ENCODE peak calls at places on chromosomes 16 and 17, in six cellular contexts. C is H1, D is A549, N is breast epithelium, A is uterus, B is stomach. F is an unnamed sample.
A peak's percentile ranks its signal among the peaks of the same experiment; 100 is the strongest.

GRCh38 chr17:72119963-72120877 is 600 bp upstream of the SOX9 start:
- DNase-seq in C (peak; percentile 72), D (no peak), N (peak; percentile 51), A (no peak), B (peak; percentile 52), F (no peak)

GRCh38 chr16:86046901-86047300 is 147.9 kb downstream of the IRF8 start:
- DNase-seq in C (no peak), D (no peak), N (no peak), A (no peak), B (no peak), F (no peak)

GRCh38 chr16:62034236-62035114 is 1.8 kb downstream of the CDH8 start:
- DNase-seq in C (no peak), D (no peak), N (no peak), A (no peak), B (no peak), F (no peak)

GRCh38 chr17:43900858-43901754 is 6.2 kb downstream of the MPP2 start:
- DNase-seq in C (no peak), D (peak; percentile 54), N (no peak), A (no peak), B (no peak), F (no peak)

GRCh38 chr16:84532299-84532724 is 27.9 kb upstream of the MEAK7 start:
- DNase-seq in C (no peak), D (peak; percentile 85), N (peak; percentile 78), A (peak; percentile 61), B (no peak), F (no peak)

GRCh38 chr17:63697341-63698286 is 2.3 kb downstream of the LIMD2 start:
- DNase-seq in C (peak; percentile 82), D (peak; percentile 69), N (no peak), A (no peak), B (peak; percentile 73), F (peak; percentile 67)

GRCh38 chr17:57552114-57552601 is 192.9 kb downstream of the CCDC182 start:
- DNase-seq in C (peak; percentile 82), D (no peak), N (no peak), A (peak; percentile 40), B (no peak), F (peak; percentile 25)

GRCh38 chr17:59617141-59617757 is 2.4 kb upstream of the CLTC start:
- DNase-seq in C (no peak), D (no peak), N (no peak), A (no peak), B (no peak), F (no peak)

GRCh38 chr17:61502292-61502691 is 50.1 kb downstream of the TBX4 start:
- DNase-seq in C (no peak), D (no peak), N (no peak), A (no peak), B (no peak), F (no peak)

GRCh38 chr16:15446901-15447300 is 12.5 kb downstream of the BMERB1 start:
- DNase-seq in C (no peak), D (no peak), N (no peak), A (no peak), B (no peak), F (no peak)

GRCh38 chr17:81398170-81398854 is 3.1 kb downstream of the BAHCC1 start:
- DNase-seq in C (no peak), D (peak; percentile 58), N (no peak), A (no peak), B (no peak), F (no peak)

GRCh38 chr16:48330133-48330846 is 54.9 kb downstream of the SIAH1 start:
- DNase-seq in C (no peak), D (no peak), N (no peak), A (no peak), B (no peak), F (no peak)

GRCh38 chr17:76383645-76384221 is 676 bp upstream of the SPHK1 start:
- DNase-seq in C (peak; percentile 78), D (peak; percentile 66), N (peak; percentile 50), A (peak; percentile 42), B (peak; percentile 37), F (peak; percentile 84)

GRCh38 chr17:69967910-69968411 is 107.1 kb upstream of the KCNJ16 start:
- DNase-seq in C (no peak), D (no peak), N (no peak), A (no peak), B (no peak), F (no peak)

GRCh38 chr16:57318240-57318970 is 33.9 kb upstream of the PLLP start:
- DNase-seq in C (no peak), D (no peak), N (peak; percentile 12), A (no peak), B (no peak), F (no peak)

GRCh38 chr16:22971346-22971924 is 157.5 kb downstream of the HS3ST2 start:
- DNase-seq in C (no peak), D (no peak), N (no peak), A (no peak), B (no peak), F (no peak)

DNA sequence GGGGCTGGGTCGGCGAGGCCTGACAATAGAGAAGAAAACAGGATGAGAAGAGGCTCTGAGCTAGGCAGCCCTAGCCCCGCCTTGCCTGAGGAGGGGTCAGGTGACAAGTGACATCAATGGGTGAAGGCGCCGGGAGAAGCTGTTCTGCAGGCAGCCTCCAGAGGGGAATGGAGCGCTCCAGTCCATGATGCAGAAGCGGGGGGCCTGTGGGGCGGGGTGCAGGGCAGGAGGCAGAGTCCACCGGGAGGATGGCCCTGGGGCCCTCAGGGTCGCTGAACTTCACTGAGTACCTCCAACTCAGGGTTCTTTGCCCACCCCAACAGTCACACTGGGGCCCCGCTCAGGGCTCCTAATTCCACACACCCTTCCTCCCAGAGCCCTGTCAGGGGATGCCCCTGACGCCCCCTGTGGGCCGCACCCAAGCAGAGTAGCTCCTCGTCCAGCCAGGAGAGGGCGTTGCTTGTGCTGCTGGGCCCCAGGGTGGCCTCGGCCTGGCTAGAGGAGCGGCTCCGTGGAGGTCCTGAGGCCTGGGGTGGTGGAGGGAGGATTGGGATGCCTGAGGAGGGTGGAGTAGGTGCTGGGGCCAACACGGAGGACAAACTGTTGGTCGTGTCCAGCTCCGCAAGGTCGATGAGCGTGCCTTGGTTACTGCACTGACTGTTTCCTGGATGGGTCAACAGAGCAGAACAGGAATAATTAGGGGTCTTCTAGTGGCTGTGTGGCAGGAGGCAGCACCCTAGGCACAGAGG is 20.8 kb downstream of the GGA3 start:
- DNase-seq in C (peak; percentile 91), D (peak; percentile 77), N (no peak), A (no peak), B (no peak), F (peak; percentile 70)
- TF ChIP-seq POLR2A in C (peak; percentile 32), D (no peak), N (no peak), A (no peak), B (no peak), F (no peak)

GRCh38 chr17:19538095-19539039 is 4.7 kb downstream of the SLC47A1 start:
- DNase-seq in C (no peak), D (no peak), N (no peak), A (no peak), B (no peak), F (no peak)
- TF ChIP-seq POLR2A in C (no peak), D (no peak), N (no peak), A (no peak), B (no peak), F (no peak)

GRCh38 chr17:66135219-66135618 is 56.7 kb downstream of the CEP112 start:
- DNase-seq in C (no peak), D (no peak), N (no peak), A (no peak), B (no peak), F (no peak)
- TF ChIP-seq POLR2A in C (no peak), D (no peak), N (no peak), A (no peak), B (no peak), F (no peak)

GRCh38 chr16:87602005-87602790 is at the start of gene JPH3:
- DNase-seq in C (peak; percentile 87), D (peak; percentile 20), N (no peak), A (no peak), B (no peak), F (no peak)
- TF ChIP-seq POLR2A in C (no peak), D (no peak), N (no peak), A (no peak), B (no peak), F (no peak)

GRCh38 chr16:75486014-75486404 is 9.2 kb downstream of the CHST6 start:
- DNase-seq in C (no peak), D (no peak), N (peak; percentile 55), A (no peak), B (no peak), F (no peak)
- TF ChIP-seq POLR2A in C (no peak), D (no peak), N (no peak), A (no peak), B (no peak), F (no peak)

DNA sequence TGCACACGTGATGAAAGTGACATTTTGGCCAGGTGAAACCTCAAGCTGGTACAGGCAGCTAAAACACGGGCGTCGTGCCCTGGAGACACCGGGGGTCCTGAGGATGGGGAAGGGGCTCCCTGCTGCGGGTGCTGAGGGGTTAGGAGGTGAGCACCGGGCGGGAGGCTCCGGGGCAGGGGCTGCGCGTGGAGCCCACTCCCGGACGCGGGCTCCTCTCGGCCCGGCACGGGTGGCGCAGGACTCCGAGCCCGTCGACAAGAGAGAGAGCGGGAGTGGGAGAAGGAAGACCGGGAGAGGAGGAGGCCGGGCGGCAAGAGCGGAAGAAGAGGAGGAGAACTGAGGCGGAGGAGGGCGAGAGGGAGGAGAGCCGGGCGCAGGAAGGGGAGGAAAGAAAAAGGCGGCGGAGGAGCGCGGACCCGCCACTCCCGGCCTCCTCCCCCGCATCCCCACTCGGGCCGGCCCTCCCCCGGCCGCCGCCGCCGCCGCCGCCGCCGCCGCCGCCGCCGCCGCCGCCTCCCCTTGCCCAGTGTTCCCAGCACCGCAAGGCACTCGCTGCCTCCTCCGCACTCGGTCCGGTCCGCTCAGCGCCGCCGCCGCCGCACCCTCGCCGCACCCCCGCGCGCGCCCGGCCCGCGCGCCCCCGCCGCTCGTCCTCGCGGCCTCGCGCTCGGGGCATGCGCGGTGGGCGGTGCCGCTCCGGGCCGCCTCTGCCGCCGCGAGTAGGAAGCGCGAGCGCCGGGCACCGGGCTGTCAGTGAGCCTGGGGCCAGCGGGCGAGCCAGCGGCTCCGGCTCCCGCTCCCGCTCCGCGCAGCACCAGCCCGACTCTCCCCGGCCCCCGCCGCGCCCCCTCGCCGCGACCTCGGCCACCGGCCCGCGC is at the start of gene PRKCA:
- DNase-seq in C (peak; percentile 75), D (peak; percentile 83), N (peak; percentile 50), A (peak; percentile 82), B (peak; percentile 81), F (peak; percentile 78)
- TF ChIP-seq POLR2A in C (peak; percentile 54), D (peak; percentile 99), N (no peak), A (peak; percentile 82), B (no peak), F (no peak)

GRCh38 chr17:32490101-32490482 is 3.3 kb downstream of the CDK5R1 start:
- DNase-seq in C (no peak), D (no peak), N (no peak), A (no peak), B (no peak), F (no peak)
- TF ChIP-seq POLR2A in C (no peak), D (no peak), N (no peak), A (no peak), B (no peak), F (no peak)

GRCh38 chr17:1810450-1811103 is 19.1 kb downstream of the SMYD4 start:
- DNase-seq in C (no peak), D (no peak), N (no peak), A (no peak), B (no peak), F (no peak)
- TF ChIP-seq POLR2A in C (no peak), D (no peak), N (no peak), A (no peak), B (no peak), F (no peak)